ENCODE peak calls at places on chromosomes 1 and 21, in four cellular contexts. One of them, this sample, is unnamed.

GRCh38 chr1:88791192-88791591 is 100.2 kb downstream of the GTF2B start:
- DNase-seq in IMR-90: peak
- DNase-seq in HepG2: no peak
- DNase-seq in K562: no peak
- DNase-seq in this sample: no peak

GRCh38 chr1:246617768-246618167 is 51.5 kb downstream of the CNST start:
- DNase-seq in IMR-90: no peak
- DNase-seq in HepG2: no peak
- DNase-seq in K562: no peak
- DNase-seq in this sample: no peak

GRCh38 chr1:205826975-205827374 is 14.0 kb upstream of the SLC41A1 start:
- DNase-seq in IMR-90: no peak
- DNase-seq in HepG2: no peak
- DNase-seq in K562: no peak
- DNase-seq in this sample: no peak

GRCh38 chr1:9870572-9870971 is 39.5 kb downstream of the CTNNBIP1 start:
- DNase-seq in IMR-90: no peak
- DNase-seq in HepG2: peak
- DNase-seq in K562: no peak
- DNase-seq in this sample: no peak

GRCh38 chr1:11691302-11691914 is at the start of gene DRAXIN:
- DNase-seq in IMR-90: no peak
- DNase-seq in HepG2: no peak
- DNase-seq in K562: no peak
- DNase-seq in this sample: peak

GRCh38 chr1:88488277-88488676 is 195.8 kb upstream of the PKN2 start:
- DNase-seq in IMR-90: peak
- DNase-seq in HepG2: no peak
- DNase-seq in K562: no peak
- DNase-seq in this sample: no peak

GRCh38 chr1:150060260-150060659 is 7.3 kb upstream of the VPS45 start:
- DNase-seq in IMR-90: no peak
- DNase-seq in HepG2: no peak
- DNase-seq in K562: no peak
- DNase-seq in this sample: no peak

GRCh38 chr1:56146449-56146848 is 432.9 kb downstream of the PLPP3 start:
- DNase-seq in IMR-90: peak
- DNase-seq in HepG2: no peak
- DNase-seq in K562: no peak
- DNase-seq in this sample: no peak

GRCh38 chr1:8533124-8533523 is 215.2 kb downstream of the SLC45A1 start:
- DNase-seq in IMR-90: no peak
- DNase-seq in HepG2: no peak
- DNase-seq in K562: no peak
- DNase-seq in this sample: no peak

GRCh38 chr1:193285626-193286025 is 99.2 kb upstream of the B3GALT2 start:
- DNase-seq in IMR-90: peak
- DNase-seq in HepG2: no peak
- DNase-seq in K562: no peak
- DNase-seq in this sample: no peak

GRCh38 chr1:9836632-9836960 is 12.8 kb upstream of the CLSTN1 start:
- DNase-seq in IMR-90: no peak
- DNase-seq in HepG2: no peak
- DNase-seq in K562: no peak
- DNase-seq in this sample: no peak

GRCh38 chr1:216960716-216961115 is 237.5 kb upstream of the ESRRG start:
- DNase-seq in IMR-90: peak
- DNase-seq in HepG2: no peak
- DNase-seq in K562: no peak
- DNase-seq in this sample: no peak

GRCh38 chr1:23651069-23651808 is 40.4 kb upstream of the RPL11 start:
- DNase-seq in IMR-90: peak
- DNase-seq in HepG2: no peak
- DNase-seq in K562: peak
- DNase-seq in this sample: peak

GRCh38 chr1:26274801-26275425 is 5.0 kb upstream of the SH3BGRL3 start:
- DNase-seq in IMR-90: peak
- DNase-seq in HepG2: no peak
- DNase-seq in K562: no peak
- DNase-seq in this sample: no peak

GRCh38 chr1:177479600-177479999 is 308.8 kb downstream of the BRINP2 start:
- DNase-seq in IMR-90: no peak
- DNase-seq in HepG2: no peak
- DNase-seq in K562: no peak
- DNase-seq in this sample: no peak

GRCh38 chr1:63523738-63524137 is 413 bp downstream of the EFCAB7 start:
- DNase-seq in IMR-90: no peak
- DNase-seq in HepG2: no peak
- DNase-seq in K562: peak
- DNase-seq in this sample: peak

GRCh38 chr1:64499966-64500365 is 30.0 kb downstream of the CACHD1 start:
- DNase-seq in IMR-90: no peak
- DNase-seq in HepG2: no peak
- DNase-seq in K562: peak
- DNase-seq in this sample: no peak

GRCh38 chr1:240188139-240188538 is 96.5 kb downstream of the FMN2 start:
- DNase-seq in IMR-90: no peak
- DNase-seq in HepG2: no peak
- DNase-seq in K562: no peak
- DNase-seq in this sample: no peak

GRCh38 chr1:234409328-234409727 is 36.1 kb downstream of the COA6 start:
- DNase-seq in IMR-90: peak
- DNase-seq in HepG2: no peak
- DNase-seq in K562: no peak
- DNase-seq in this sample: peak

GRCh38 chr21:29418813-29419212 is 120.1 kb downstream of the BACH1 start:
- DNase-seq in IMR-90: no peak
- DNase-seq in HepG2: no peak
- DNase-seq in K562: no peak
- DNase-seq in this sample: no peak

GRCh38 chr21:45900034-45900868 is 81.3 kb upstream of the COL6A1 start:
- DNase-seq in IMR-90: no peak
- DNase-seq in HepG2: no peak
- DNase-seq in K562: no peak
- DNase-seq in this sample: no peak

GRCh38 chr21:45897191-45898027 is 84.2 kb upstream of the COL6A1 start:
- DNase-seq in IMR-90: no peak
- DNase-seq in HepG2: no peak
- DNase-seq in K562: no peak
- DNase-seq in this sample: no peak

GRCh38 chr21:45899317-45900033 is 82.1 kb upstream of the COL6A1 start:
- DNase-seq in IMR-90: no peak
- DNase-seq in HepG2: no peak
- DNase-seq in K562: no peak
- DNase-seq in this sample: no peak

GRCh38 chr21:45898028-45898350 is 83.6 kb upstream of the COL6A1 start:
- DNase-seq in IMR-90: no peak
- DNase-seq in HepG2: no peak
- DNase-seq in K562: no peak
- DNase-seq in this sample: no peak

GRCh38 chr21:45898781-45899180 is 82.8 kb upstream of the COL6A1 start:
- DNase-seq in IMR-90: no peak
- DNase-seq in HepG2: no peak
- DNase-seq in K562: no peak
- DNase-seq in this sample: no peak
- TF ChIP-seq MXI1 in IMR-90: no peak
- TF ChIP-seq MXI1 in HepG2: no peak
- TF ChIP-seq MXI1 in K562: no peak
- TF ChIP-seq MXI1 in this sample: no peak

DNA sequence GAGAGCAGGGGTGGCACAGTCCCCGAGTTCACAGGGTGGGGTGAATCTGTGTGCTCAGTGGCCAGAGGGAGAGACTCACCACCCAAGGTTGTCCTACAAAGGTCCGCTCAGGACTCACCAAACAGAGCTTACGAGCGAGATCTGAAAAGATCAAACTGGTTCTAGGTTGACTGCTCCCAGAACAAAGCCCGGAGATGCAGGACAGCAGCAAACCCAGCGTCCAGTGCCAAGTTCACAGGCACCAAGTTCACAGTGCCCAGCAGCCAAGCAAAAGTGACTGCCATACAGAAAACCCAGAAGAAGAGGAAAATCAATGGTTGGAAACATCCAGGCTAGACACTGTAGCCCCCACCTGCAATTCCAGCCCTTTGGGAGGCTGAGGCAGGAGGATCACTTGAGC is 35.7 kb downstream of the AGPAT3 start:
- DNase-seq in IMR-90: no peak
- DNase-seq in HepG2: no peak
- DNase-seq in K562: no peak
- DNase-seq in this sample: no peak
- TF ChIP-seq MXI1 in IMR-90: no peak
- TF ChIP-seq MXI1 in HepG2: no peak
- TF ChIP-seq MXI1 in K562: no peak
- TF ChIP-seq MXI1 in this sample: no peak

DNA sequence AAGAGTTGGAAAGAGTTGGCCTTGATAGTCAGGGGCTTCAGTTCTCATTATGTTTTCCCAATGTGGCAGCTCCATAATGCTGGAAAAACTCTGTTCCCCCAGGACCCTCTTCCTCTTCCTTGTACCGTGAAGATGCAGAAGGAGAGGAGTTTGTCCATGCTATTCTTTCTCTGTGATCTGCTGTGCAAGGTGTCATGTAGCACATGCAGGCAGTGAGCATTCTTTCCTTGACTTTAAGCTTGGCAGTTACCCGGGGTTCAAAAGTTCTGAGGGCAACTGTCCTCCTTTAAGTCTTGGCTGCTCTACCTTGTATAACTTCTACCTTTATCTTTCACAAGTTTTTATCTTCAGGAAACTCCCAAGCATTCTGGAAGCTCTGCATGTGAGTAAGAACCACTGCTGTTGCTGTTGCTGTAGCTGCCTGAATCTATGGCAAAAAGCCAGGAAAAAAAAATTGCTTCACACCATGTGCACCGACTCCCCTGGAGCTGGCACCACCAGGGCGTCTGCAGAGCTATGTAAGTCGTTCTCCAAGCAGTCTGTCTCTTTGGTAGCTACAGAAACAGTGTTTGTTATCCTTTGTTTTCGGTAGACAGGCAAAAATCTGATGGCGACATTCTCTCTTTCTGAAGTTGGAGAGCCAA is 42.7 kb upstream of the SLC16A1 start:
- DNase-seq in IMR-90: peak
- DNase-seq in HepG2: peak
- DNase-seq in K562: no peak
- DNase-seq in this sample: peak
- TF ChIP-seq MXI1 in IMR-90: no peak
- TF ChIP-seq MXI1 in HepG2: no peak
- TF ChIP-seq MXI1 in K562: no peak
- TF ChIP-seq MXI1 in this sample: no peak

GRCh38 chr1:226248091-226248490 is 24.6 kb downstream of the MIXL1 start:
- DNase-seq in IMR-90: peak
- DNase-seq in HepG2: no peak
- DNase-seq in K562: no peak
- DNase-seq in this sample: no peak
- TF ChIP-seq MXI1 in IMR-90: no peak
- TF ChIP-seq MXI1 in HepG2: no peak
- TF ChIP-seq MXI1 in K562: no peak
- TF ChIP-seq MXI1 in this sample: no peak

DNA sequence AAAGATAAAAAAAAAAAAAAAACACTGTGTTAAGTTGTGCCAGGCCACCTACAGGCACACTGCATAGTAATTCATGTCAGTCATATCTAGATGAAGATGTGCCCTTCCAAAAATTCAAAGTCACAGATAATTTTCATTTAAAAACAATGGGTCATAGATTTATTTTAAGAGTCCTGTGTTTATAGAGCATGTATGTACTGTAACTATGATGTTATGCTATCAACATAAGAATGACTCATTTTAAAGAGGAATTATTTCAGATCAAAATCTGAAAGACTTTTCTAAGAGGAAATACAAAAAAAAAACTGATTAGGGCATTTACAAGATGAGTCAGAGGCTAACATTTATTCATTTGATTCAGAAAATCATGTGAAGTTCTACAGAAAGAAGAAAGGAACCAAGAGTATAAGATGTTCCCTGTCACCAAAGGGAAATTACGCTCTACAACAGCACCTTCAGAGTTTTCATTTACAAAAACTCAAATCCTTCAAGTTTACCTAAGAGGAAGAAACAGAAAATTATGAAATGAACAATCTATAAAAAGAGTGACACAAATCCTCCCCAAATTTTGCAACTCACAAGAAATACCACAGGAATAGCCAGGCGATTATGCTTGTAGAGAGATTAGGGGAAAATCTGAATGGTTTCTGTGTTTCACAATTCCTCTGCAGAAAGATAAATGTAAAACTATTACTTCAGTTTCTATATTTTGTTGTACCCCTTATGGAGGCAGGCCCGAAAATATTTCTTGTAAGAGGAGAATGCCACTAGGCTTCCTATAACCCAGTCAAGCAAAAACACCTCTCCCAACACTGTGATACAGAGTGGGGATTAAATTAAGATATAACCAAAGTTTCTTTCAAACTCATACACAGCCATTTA is 13.8 kb downstream of the TP53BP2 start:
- DNase-seq in IMR-90: peak
- DNase-seq in HepG2: no peak
- DNase-seq in K562: no peak
- DNase-seq in this sample: peak
- TF ChIP-seq MXI1 in IMR-90: no peak
- TF ChIP-seq MXI1 in HepG2: no peak
- TF ChIP-seq MXI1 in K562: no peak
- TF ChIP-seq MXI1 in this sample: no peak

GRCh38 chr1:29384496-29385015 is 148.2 kb downstream of the PTPRU start:
- DNase-seq in IMR-90: no peak
- DNase-seq in HepG2: no peak
- DNase-seq in K562: no peak
- DNase-seq in this sample: no peak
- TF ChIP-seq MXI1 in IMR-90: no peak
- TF ChIP-seq MXI1 in HepG2: no peak
- TF ChIP-seq MXI1 in K562: no peak
- TF ChIP-seq MXI1 in this sample: no peak

GRCh38 chr1:41404308-41404755 is 43.1 kb downstream of the FOXO6 start:
- DNase-seq in IMR-90: no peak
- DNase-seq in HepG2: no peak
- DNase-seq in K562: no peak
- DNase-seq in this sample: peak
- TF ChIP-seq MXI1 in IMR-90: no peak
- TF ChIP-seq MXI1 in HepG2: no peak
- TF ChIP-seq MXI1 in K562: no peak
- TF ChIP-seq MXI1 in this sample: peak

DNA sequence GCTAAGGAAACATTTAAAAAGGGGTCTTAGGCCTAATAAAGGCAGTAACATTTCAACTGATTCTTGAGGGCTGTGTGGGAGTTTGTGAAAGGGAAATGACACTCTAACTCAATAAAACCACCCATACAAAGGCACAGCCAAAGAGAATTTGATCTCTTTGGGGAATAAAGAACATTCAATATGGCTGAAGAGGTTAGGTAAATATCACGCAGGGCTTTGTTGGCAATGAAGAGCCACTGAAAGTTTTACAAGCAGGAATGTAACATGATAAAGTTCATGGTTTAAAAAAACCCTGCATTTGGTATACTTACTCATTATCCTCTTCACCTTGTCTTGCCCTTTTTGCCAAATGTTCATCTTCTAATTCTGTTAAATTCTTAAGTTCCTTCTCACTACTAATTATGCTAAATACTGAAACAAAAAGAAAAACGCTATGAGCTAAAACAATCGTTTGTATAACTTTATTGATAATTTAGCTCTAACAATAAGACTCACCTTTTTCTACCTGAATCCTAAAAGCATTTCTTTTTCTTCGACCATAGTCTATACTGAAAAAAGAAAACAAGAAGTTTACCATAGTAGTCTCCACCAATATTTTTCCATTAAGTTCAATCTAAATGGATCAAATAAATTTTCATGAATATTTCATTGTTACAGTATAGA is 12.5 kb downstream of the NVL start:
- DNase-seq in IMR-90: no peak
- DNase-seq in HepG2: no peak
- DNase-seq in K562: no peak
- DNase-seq in this sample: no peak
- TF ChIP-seq MXI1 in IMR-90: no peak
- TF ChIP-seq MXI1 in HepG2: no peak
- TF ChIP-seq MXI1 in K562: no peak
- TF ChIP-seq MXI1 in this sample: no peak

This sample was measured in SK-N-SH.